ENCODE peak calls at places on chromosomes 4 and X, in eight cellular contexts. J, Q, C, N, U, Y, W and F are unnamed samples.

GRCh38 chr4:76772498-76773106 is 125.3 kb downstream of the SOWAHB start:
- DNase-seq in J (no peak), Q (no peak), C (no peak), N (no peak), U (no peak), Y (no peak), W (no peak), F (no peak)

GRCh38 chr4:118921736-118922135 is 33.1 kb downstream of the SYNPO2 start:
- DNase-seq in J (no peak), Q (no peak), C (no peak), N (no peak), U (no peak), Y (no peak), W (no peak), F (no peak)

GRCh38 chr4:170011921-170012628 is 14.1 kb downstream of the MFAP3L start:
- DNase-seq in J (no peak), Q (no peak), C (no peak), N (no peak), U (no peak), Y (no peak), W (peak), F (no peak)

GRCh38 chrX:16836371-16836770 is 33.8 kb downstream of the RBBP7 start:
- DNase-seq in J (no peak), Q (peak), C (no peak), N (peak), U (no peak), Y (no peak), W (no peak), F (no peak)

GRCh38 chr4:101993841-101994221 is 203.3 kb downstream of the BANK1 start:
- DNase-seq in J (no peak), Q (no peak), C (no peak), N (no peak), U (no peak), Y (no peak), W (no peak), F (no peak)

GRCh38 chrX:31981546-31982062 is 909.8 kb upstream of the FTHL17 start:
- DNase-seq in J (no peak), Q (no peak), C (no peak), N (no peak), U (no peak), Y (no peak), W (no peak), F (no peak)

GRCh38 chr4:76753814-76754213 is 144.1 kb downstream of the SOWAHB start:
- DNase-seq in J (no peak), Q (no peak), C (no peak), N (peak), U (no peak), Y (no peak), W (no peak), F (no peak)

GRCh38 chrX:115889121-115889890 is 281.2 kb upstream of the AGTR2 start:
- DNase-seq in J (no peak), Q (no peak), C (no peak), N (no peak), U (no peak), Y (no peak), W (no peak), F (no peak)

GRCh38 chrX:39935414-39936064 is 162.2 kb downstream of the BCOR start:
- DNase-seq in J (no peak), Q (no peak), C (no peak), N (no peak), U (no peak), Y (no peak), W (no peak), F (no peak)

GRCh38 chrX:17814557-17814956 is 46.5 kb downstream of the RAI2 start:
- DNase-seq in J (no peak), Q (no peak), C (no peak), N (peak), U (no peak), Y (no peak), W (no peak), F (no peak)

GRCh38 chr4:28267166-28267565 is 1406.5 kb downstream of the STIM2 start:
- DNase-seq in J (no peak), Q (no peak), C (no peak), N (no peak), U (no peak), Y (no peak), W (no peak), F (no peak)

GRCh38 chr4:164989464-164989863 is 12.0 kb upstream of the TRIM61 start:
- DNase-seq in J (no peak), Q (no peak), C (no peak), N (no peak), U (no peak), Y (no peak), W (no peak), F (no peak)

GRCh38 chr4:129545599-129546278 is 449.8 kb downstream of the C4orf33 start:
- DNase-seq in J (peak), Q (peak), C (no peak), N (no peak), U (no peak), Y (peak), W (no peak), F (no peak)

GRCh38 chr4:144575181-144575580 is 70.8 kb upstream of the HHIP start:
- DNase-seq in J (no peak), Q (no peak), C (no peak), N (no peak), U (no peak), Y (no peak), W (peak), F (peak)

GRCh38 chr4:175823015-175823741 is 11.1 kb upstream of the GPM6A start:
- DNase-seq in J (no peak), Q (no peak), C (no peak), N (no peak), U (no peak), Y (no peak), W (no peak), F (no peak)

GRCh38 chr4:155478336-155478825 is 101.6 kb upstream of the MAP9 start:
- DNase-seq in J (no peak), Q (no peak), C (no peak), N (no peak), U (no peak), Y (no peak), W (no peak), F (no peak)

GRCh38 chr4:7103031-7103598 is 35.3 kb upstream of the GRPEL1 start:
- DNase-seq in J (peak), Q (peak), C (peak), N (peak), U (peak), Y (peak), W (peak), F (peak)

GRCh38 chrX:123771449-123772064 is 38.7 kb upstream of the THOC2 start:
- DNase-seq in J (no peak), Q (no peak), C (no peak), N (peak), U (no peak), Y (no peak), W (no peak), F (no peak)

GRCh38 chr4:82758701-82759685 is 39.6 kb downstream of the SCD5 start:
- DNase-seq in J (no peak), Q (no peak), C (no peak), N (no peak), U (no peak), Y (no peak), W (peak), F (no peak)

GRCh38 chr4:140222175-140222574 is 68.2 kb upstream of the MAML3 start:
- DNase-seq in J (no peak), Q (no peak), C (no peak), N (no peak), U (no peak), Y (no peak), W (no peak), F (no peak)

GRCh38 chrX:20028588-20028987 is 37.7 kb upstream of the BCLAF3 start:
- DNase-seq in J (no peak), Q (no peak), C (no peak), N (no peak), U (no peak), Y (no peak), W (no peak), F (no peak)

GRCh38 chrX:110803506-110803905 is 7.9 kb upstream of the CHRDL1 start:
- DNase-seq in J (no peak), Q (no peak), C (no peak), N (no peak), U (no peak), Y (no peak), W (no peak), F (no peak)

GRCh38 chrX:39018526-39018925 is 217.3 kb downstream of the MID1IP1 start:
- DNase-seq in J (no peak), Q (no peak), C (no peak), N (no peak), U (no peak), Y (no peak), W (no peak), F (no peak)

GRCh38 chr4:184313058-184313709 is 95.5 kb upstream of the ENPP6 start:
- DNase-seq in J (no peak), Q (no peak), C (no peak), N (no peak), U (no peak), Y (no peak), W (no peak), F (no peak)

GRCh38 chr4:178174756-178175155 is 732.5 kb upstream of the AGA start:
- DNase-seq in J (no peak), Q (no peak), C (no peak), N (no peak), U (no peak), Y (no peak), W (no peak), F (no peak)

GRCh38 chr4:94538229-94538628 is 86.5 kb downstream of the PDLIM5 start:
- DNase-seq in J (no peak), Q (no peak), C (no peak), N (no peak), U (no peak), Y (no peak), W (no peak), F (no peak)

GRCh38 chr4:656651-657337 is 17.3 kb downstream of the ATP5ME start:
- DNase-seq in J (no peak), Q (no peak), C (no peak), N (no peak), U (no peak), Y (no peak), W (no peak), F (no peak)

GRCh38 chrX:39613997-39614679 is 483.6 kb downstream of the BCOR start:
- DNase-seq in J (peak), Q (peak), C (no peak), N (no peak), U (peak), Y (no peak), W (no peak), F (no peak)

GRCh38 chr4:3308691-3309090 is 15.9 kb downstream of the RGS12 start:
- DNase-seq in J (no peak), Q (no peak), C (no peak), N (no peak), U (no peak), Y (peak), W (no peak), F (no peak)

GRCh38 chr4:185011408-185011807 is 6.9 kb upstream of the HELT start:
- DNase-seq in J (no peak), Q (no peak), C (no peak), N (peak), U (no peak), Y (no peak), W (no peak), F (peak)

GRCh38 chr4:24991015-24991414 is 39.7 kb downstream of the LGI2 start:
- DNase-seq in J (no peak), Q (no peak), C (no peak), N (no peak), U (no peak), Y (no peak), W (no peak), F (no peak)

GRCh38 chr4:123350191-123350544 is 46.4 kb upstream of the SPRY1 start:
- DNase-seq in J (no peak), Q (peak), C (no peak), N (no peak), U (peak), Y (no peak), W (no peak), F (no peak)

GRCh38 chr4:153486281-153487151 is 20.4 kb downstream of the TMEM131L start:
- DNase-seq in J (peak), Q (no peak), C (no peak), N (peak), U (no peak), Y (no peak), W (no peak), F (no peak)

GRCh38 chrX:69019073-69019890 is 146.0 kb downstream of the PJA1 start:
- DNase-seq in J (peak), Q (no peak), C (no peak), N (no peak), U (no peak), Y (no peak), W (no peak), F (no peak)

GRCh38 chr4:132276185-132276584 is 872.9 kb upstream of the PCDH10 start:
- DNase-seq in J (no peak), Q (no peak), C (no peak), N (no peak), U (no peak), Y (no peak), W (no peak), F (no peak)

GRCh38 chr4:25378130-25378743 is 1.2 kb downstream of the ANAPC4 start:
- DNase-seq in J (no peak), Q (no peak), C (no peak), N (no peak), U (peak), Y (no peak), W (no peak), F (no peak)

GRCh38 chr4:139554726-139555072 is 1.3 kb downstream of the SETD7 start:
- DNase-seq in J (no peak), Q (no peak), C (no peak), N (no peak), U (no peak), Y (no peak), W (no peak), F (no peak)

GRCh38 chr4:111263836-111264235 is 641.0 kb upstream of the PITX2 start:
- DNase-seq in J (no peak), Q (no peak), C (no peak), N (no peak), U (no peak), Y (no peak), W (no peak), F (no peak)

GRCh38 chr4:174365018-174365587 is 81.4 kb downstream of the CEP44 start:
- DNase-seq in J (no peak), Q (no peak), C (no peak), N (peak), U (peak), Y (no peak), W (no peak), F (peak)